ENCODE peak calls at places on chromosomes 6 and 20, in ten cellular contexts. L is aorta, N is transverse colon, M is cardiac muscle cell, O is breast epithelium, I is PC-3, T is heart right ventricle, E is ascending aorta, U is body of pancreas, C is dorsolateral prefrontal cortex. D is an unnamed sample.

GRCh38 chr20:17946572-17947473 is 21.8 kb downstream of the SNX5 start:
- DNase-seq in U (no peak), M (no peak), T (no peak), I (no peak), O (no peak), E (peak), L (no peak), N (no peak), C (no peak), D (no peak)

GRCh38 chr20:58131581-58132142 is 96.8 kb downstream of the ANKRD60 start:
- DNase-seq in L (no peak), I (peak), C (no peak), O (peak), N (no peak), E (no peak), M (no peak), T (no peak), U (no peak), D (no peak)

GRCh38 chr6:36123270-36124139 is 6.8 kb upstream of the MAPK13 start:
- DNase-seq in T (peak), L (peak), M (peak), E (peak), C (peak), I (peak), O (peak), U (peak), N (peak), D (peak)

GRCh38 chr6:33800248-33800647 is 3.6 kb downstream of the MLN start:
- DNase-seq in N (no peak), I (no peak), T (no peak), L (no peak), M (no peak), E (no peak), U (no peak), O (no peak), C (no peak), D (no peak)

GRCh38 chr6:63269470-63269869 is 50.3 kb downstream of the LGSN start:
- DNase-seq in I (no peak), E (no peak), U (no peak), O (no peak), M (no peak), L (no peak), C (no peak), N (no peak), T (no peak), D (no peak)

GRCh38 chr6:155436981-155437749 is 18.5 kb downstream of the NOX3 start:
- DNase-seq in U (no peak), N (no peak), C (no peak), L (no peak), T (no peak), E (no peak), O (no peak), M (peak), I (no peak), D (no peak)

GRCh38 chr6:75600694-75601265 is 900 bp upstream of the SENP6 start:
- DNase-seq in L (no peak), E (no peak), I (no peak), C (no peak), N (no peak), U (no peak), O (no peak), M (no peak), T (no peak), D (no peak)

GRCh38 chr6:57313711-57314471 is 3.5 kb upstream of the PRIM2 start:
- DNase-seq in L (peak), E (peak), C (no peak), O (no peak), U (no peak), T (no peak), M (no peak), I (peak), N (peak), D (no peak)

GRCh38 chr6:148242180-148242579 is 100.5 kb upstream of the SASH1 start:
- DNase-seq in E (no peak), M (no peak), U (no peak), O (no peak), L (no peak), I (no peak), C (no peak), N (no peak), T (no peak), D (no peak)

GRCh38 chr20:13200767-13201500 is 20.1 kb upstream of the ISM1 start:
- DNase-seq in N (no peak), M (no peak), E (no peak), T (no peak), O (no peak), C (no peak), U (no peak), L (no peak), I (no peak), D (no peak)

GRCh38 chr6:36025260-36025931 is 955 bp upstream of the SLC26A8 start:
- DNase-seq in L (no peak), T (no peak), U (no peak), M (no peak), C (no peak), O (no peak), I (no peak), N (no peak), E (no peak), D (no peak)

GRCh38 chr6:156160788-156161150 is 616.4 kb upstream of the ARID1B start:
- DNase-seq in I (no peak), U (no peak), E (no peak), N (no peak), C (no peak), L (no peak), T (no peak), M (no peak), O (no peak), D (no peak)

GRCh38 chr6:15588966-15589634 is 73.7 kb downstream of the DTNBP1 start:
- DNase-seq in E (no peak), M (no peak), I (peak), C (no peak), N (no peak), T (no peak), U (no peak), O (no peak), L (no peak), D (no peak)

GRCh38 chr6:78995946-78996345 is 82.1 kb downstream of the PHIP start:
- DNase-seq in L (no peak), C (no peak), T (no peak), O (no peak), N (no peak), M (no peak), U (no peak), I (no peak), E (no peak), D (no peak)

GRCh38 chr6:40937491-40937890 is 101.5 kb downstream of the UNC5CL start:
- DNase-seq in U (no peak), T (no peak), I (no peak), N (no peak), L (no peak), O (no peak), M (no peak), E (no peak), C (no peak), D (no peak)

GRCh38 chr20:46377532-46377931 is 28.9 kb downstream of the ELMO2 start:
- DNase-seq in T (no peak), O (no peak), M (no peak), C (no peak), E (peak), N (no peak), I (no peak), L (no peak), U (no peak), D (no peak)

GRCh38 chr6:3526962-3527796 is 70.3 kb upstream of the SLC22A23 start:
- DNase-seq in U (no peak), M (no peak), L (no peak), I (no peak), E (no peak), T (no peak), O (peak), C (no peak), N (no peak), D (no peak)

GRCh38 chr6:18178959-18179358 is 23.7 kb downstream of the KDM1B start:
- DNase-seq in C (no peak), N (no peak), L (no peak), E (no peak), M (no peak), U (no peak), I (no peak), T (no peak), O (no peak), D (no peak)

GRCh38 chr20:37359836-37360235 is 13.9 kb downstream of the SRC start:
- DNase-seq in U (no peak), I (no peak), T (no peak), C (no peak), M (no peak), N (no peak), E (no peak), L (no peak), O (no peak), D (no peak)

GRCh38 chr6:53235508-53235907 is 86.9 kb upstream of the GCM1 start:
- DNase-seq in O (no peak), I (no peak), U (no peak), T (no peak), E (no peak), C (no peak), M (no peak), L (no peak), N (no peak), D (no peak)

GRCh38 chr6:111572216-111572706 is 33.4 kb downstream of the TRAF3IP2 start:
- DNase-seq in M (no peak), O (no peak), E (no peak), I (no peak), N (no peak), L (no peak), U (no peak), C (no peak), T (no peak), D (no peak)

GRCh38 chr6:44304282-44305199 is 8.6 kb downstream of the AARS2 start:
- DNase-seq in U (peak), M (peak), L (peak), E (no peak), T (no peak), I (peak), O (no peak), C (no peak), N (no peak), D (no peak)

GRCh38 chr20:44582321-44583025 is at the start of gene PKIG:
- DNase-seq in E (peak), I (no peak), U (no peak), M (no peak), O (no peak), T (no peak), N (no peak), L (no peak), C (no peak), D (no peak)
- H3K4me3 ChIP-seq in E (peak), I (no peak), U (no peak), M (no peak), O (peak), T (peak), N (peak), L (peak), C (peak), D (peak)

GRCh38 chr6:11969092-11969491 is 43.0 kb upstream of the HIVEP1 start:
- DNase-seq in T (no peak), O (no peak), C (no peak), M (no peak), L (no peak), U (no peak), E (no peak), I (no peak), N (no peak), D (no peak)
- H3K4me3 ChIP-seq in T (no peak), O (no peak), C (no peak), M (no peak), L (peak), U (no peak), E (peak), I (no peak), N (no peak), D (no peak)

DNA sequence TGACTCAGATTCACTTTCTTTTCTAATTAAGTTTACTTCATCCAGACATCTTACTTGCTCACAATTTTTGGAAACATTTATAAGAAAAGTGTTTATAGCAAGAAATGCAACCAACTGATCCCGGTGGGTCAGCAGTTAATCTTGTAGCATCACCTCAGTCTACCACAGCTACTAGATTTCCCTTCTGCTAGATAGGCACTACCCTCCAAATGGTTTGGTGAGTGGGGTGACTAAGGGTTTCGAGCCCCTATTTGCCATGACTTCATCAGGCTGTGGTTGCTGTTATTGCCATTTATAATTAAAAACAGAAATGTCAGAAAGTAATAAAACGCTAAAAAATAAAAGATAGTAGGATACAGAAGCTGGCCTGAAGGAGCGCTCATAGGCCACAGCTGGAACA is 930.1 kb upstream of the GJE1 start:
- DNase-seq in M (no peak), N (no peak), I (no peak), U (no peak), C (no peak), E (no peak), O (no peak), L (no peak), T (no peak), D (no peak)
- H3K4me3 ChIP-seq in M (no peak), N (no peak), I (no peak), U (no peak), C (no peak), E (no peak), O (no peak), L (no peak), T (no peak), D (no peak)

GRCh38 chr6:30207619-30208295 is 5.4 kb downstream of the TRIM26 start:
- DNase-seq in I (no peak), U (no peak), L (no peak), N (peak), O (no peak), M (no peak), T (no peak), C (no peak), E (no peak), D (no peak)
- H3K4me3 ChIP-seq in I (no peak), U (no peak), L (no peak), N (no peak), O (no peak), M (no peak), T (no peak), C (no peak), E (no peak), D (no peak)

GRCh38 chr6:133241901-133242760 is 974 bp downstream of the EYA4 start:
- DNase-seq in L (no peak), I (no peak), T (peak), E (no peak), N (no peak), M (peak), C (no peak), U (peak), O (no peak), D (peak)

GRCh38 chr6:133244502-133244901 is 3.3 kb downstream of the EYA4 start:
- DNase-seq in U (no peak), L (no peak), E (no peak), M (no peak), T (no peak), O (no peak), C (no peak), N (no peak), I (no peak), D (no peak)

GRCh38 chr6:133243723-133244122 is 2.6 kb downstream of the EYA4 start:
- DNase-seq in M (no peak), L (no peak), U (no peak), T (no peak), E (no peak), O (no peak), I (no peak), N (no peak), C (no peak), D (no peak)

GRCh38 chr6:133241088-133241900 is at the start of gene EYA4:
- DNase-seq in T (peak), N (no peak), L (peak), O (no peak), U (peak), C (no peak), M (peak), E (no peak), I (peak), D (peak)

DNA sequence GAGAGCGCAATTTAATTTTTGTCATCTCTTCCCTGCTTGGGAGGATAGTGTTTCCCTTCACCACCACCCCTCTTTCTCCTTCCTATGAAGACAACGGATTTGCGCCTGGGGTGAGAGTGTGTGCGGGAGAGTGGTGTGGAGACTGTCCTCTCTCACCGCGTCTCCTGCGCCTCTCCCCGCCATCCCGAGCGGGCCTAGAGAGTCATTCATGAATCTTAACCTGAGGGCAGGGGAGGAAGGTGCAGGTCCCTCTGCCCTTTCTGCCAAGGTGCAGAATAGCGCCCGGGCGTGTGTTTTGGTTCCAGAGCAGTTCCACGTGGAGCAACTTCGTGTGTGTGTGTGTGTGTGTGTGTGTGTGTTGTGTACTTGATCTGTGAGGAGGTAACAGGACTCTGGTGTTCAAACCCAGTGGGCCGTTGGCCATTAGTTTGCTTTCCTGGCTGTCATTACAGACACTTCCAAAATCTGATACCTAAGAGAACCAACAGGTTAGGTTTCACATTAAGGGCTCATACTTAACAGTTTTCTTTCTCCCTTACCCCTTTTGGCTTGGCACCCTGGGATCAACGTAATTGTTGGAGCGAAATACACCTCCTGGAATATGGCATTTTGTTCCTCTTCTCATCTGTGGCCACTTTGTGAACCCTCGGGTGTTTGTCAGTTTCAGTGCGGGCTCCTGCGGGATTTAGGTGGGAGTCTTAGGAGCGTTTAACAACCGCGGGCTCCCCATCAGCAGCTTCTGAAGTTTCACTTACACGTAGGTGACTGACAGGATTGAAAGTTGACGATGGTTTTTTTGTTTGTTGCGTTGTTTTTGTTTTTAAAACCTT is 1.8 kb downstream of the EYA4 start:
- DNase-seq in I (no peak), O (no peak), N (no peak), C (no peak), T (peak), L (no peak), E (no peak), M (peak), U (peak), D (peak)
- H3K4me3 ChIP-seq in I (peak), O (peak), N (no peak), C (peak), T (peak), L (peak), E (peak), M (peak), U (no peak), D (no peak)

GRCh38 chr6:169453221-169453620 is 199.6 kb upstream of the THBS2 start:
- DNase-seq in U (no peak), N (no peak), L (no peak), T (no peak), O (no peak), C (no peak), M (no peak), I (no peak), E (no peak), D (no peak)

GRCh38 chr6:169451065-169451840 is 197.6 kb upstream of the THBS2 start:
- DNase-seq in T (no peak), M (no peak), L (no peak), U (no peak), E (no peak), N (no peak), C (no peak), O (no peak), I (no peak), D (no peak)

GRCh38 chr6:169454204-169454871 is 200.7 kb upstream of the THBS2 start:
- DNase-seq in I (no peak), C (no peak), U (peak), L (no peak), T (no peak), M (no peak), N (no peak), E (no peak), O (peak), D (no peak)

GRCh38 chr6:169452869-169453186 is 199.2 kb upstream of the THBS2 start:
- DNase-seq in U (no peak), E (no peak), C (no peak), O (no peak), I (no peak), T (no peak), M (no peak), L (no peak), N (no peak), D (no peak)

GRCh38 chr6:169452117-169452868 is 198.6 kb upstream of the THBS2 start:
- DNase-seq in U (peak), L (peak), T (peak), M (no peak), E (peak), I (no peak), O (peak), N (peak), C (peak), D (no peak)
- H3K4me3 ChIP-seq in U (no peak), L (peak), T (peak), M (no peak), E (peak), I (no peak), O (no peak), N (peak), C (peak), D (no peak)

D was measured in GM06990.